ENCODE peak calls at places on chromosomes 11 and 22, in five cellular contexts. Y is testis, P is H1, H is K562, C is neural progenitor cell. Q is an unnamed sample.

GRCh38 chr11:119533931-119534694 is 111.1 kb upstream of the THY1 start:
- DNase-seq in Y (peak; percentile 70), P (peak; percentile 96), H (peak; percentile 77), C (peak; percentile 82), Q (peak; percentile 90)

GRCh38 chr11:100970273-100971164 is 159.1 kb downstream of the PGR start:
- DNase-seq in Y (no peak), P (no peak), H (no peak), C (no peak), Q (no peak)

GRCh38 chr11:26626346-26626745 is 54.3 kb upstream of the MUC15 start:
- DNase-seq in Y (no peak), P (no peak), H (no peak), C (no peak), Q (no peak)

GRCh38 chr11:107836811-107837210 is 21.8 kb downstream of the SLC35F2 start:
- DNase-seq in Y (no peak), P (no peak), H (no peak), C (no peak), Q (no peak)

GRCh38 chr11:14471127-14471526 is 28.5 kb downstream of the COPB1 start:
- DNase-seq in Y (no peak), P (no peak), H (no peak), C (no peak), Q (no peak)

GRCh38 chr22:49301398-49302149 is 526.1 kb downstream of the BRD1 start:
- DNase-seq in Y (peak; percentile 15), P (peak; percentile 50), H (no peak), C (no peak), Q (no peak)

GRCh38 chr11:76443254-76443935 is 1.4 kb upstream of the EMSY start:
- DNase-seq in Y (no peak), P (no peak), H (peak; percentile 25), C (no peak), Q (no peak)

GRCh38 chr22:48784701-48785503 is 1042.8 kb downstream of the BRD1 start:
- DNase-seq in Y (no peak), P (no peak), H (no peak), C (no peak), Q (no peak)

GRCh38 chr22:21952586-21953571 is at the start of gene PPM1F:
- DNase-seq in Y (peak; percentile 87), P (peak; percentile 97), H (peak; percentile 100), C (peak; percentile 95), Q (peak; percentile 85)

GRCh38 chr11:94895971-94896370 is 77.4 kb downstream of the CWC15 start:
- DNase-seq in Y (no peak), P (no peak), H (no peak), C (no peak), Q (no peak)

DNA sequence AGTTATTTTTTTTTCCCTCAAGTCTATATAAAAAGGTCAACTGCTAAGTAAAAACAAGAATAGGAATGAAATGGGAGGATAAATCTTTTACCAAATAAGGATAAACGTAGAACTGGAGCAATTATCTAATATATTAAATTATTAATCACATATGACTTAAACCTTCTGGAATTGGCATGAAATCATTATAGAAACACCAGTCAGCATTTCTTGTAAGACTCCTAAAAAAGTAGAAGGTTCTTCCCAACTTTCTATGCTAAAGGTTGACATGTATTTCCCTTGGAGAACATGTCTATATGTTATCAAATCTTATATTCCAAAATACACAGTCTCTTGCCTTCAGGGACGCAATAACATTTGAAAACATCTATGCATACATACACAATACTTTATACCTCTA is 143.2 kb downstream of the SBF2 start:
- DNase-seq in Y (no peak), P (no peak), H (no peak), C (no peak), Q (no peak)
- H3K4me3 ChIP-seq in Y (no peak overlapping the region), P (no peak overlapping the region), H (no peak overlapping the region), C (no peak overlapping the region), Q (no peak overlapping the region)

DNA sequence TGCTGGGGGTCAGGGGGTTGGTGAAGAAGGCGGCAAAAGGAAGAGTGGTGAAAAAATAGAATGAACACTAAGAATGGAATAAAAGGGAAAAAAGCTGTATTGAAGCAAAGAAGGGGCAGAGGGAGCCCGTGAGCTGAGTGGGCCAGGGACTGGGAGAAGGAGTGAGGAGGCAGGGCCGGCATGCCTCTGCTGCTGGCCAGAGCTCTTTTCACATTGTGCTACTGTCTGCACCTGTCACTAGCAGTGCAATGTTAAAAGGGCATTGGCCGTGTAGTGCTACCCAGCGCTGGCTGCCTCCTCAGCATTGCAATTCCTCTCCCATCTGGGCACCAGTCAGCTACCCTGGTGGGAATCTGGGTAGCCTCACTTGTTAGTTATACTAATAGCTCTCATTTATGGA is 8.7 kb downstream of the YPEL4 start:
- DNase-seq in Y (no peak), P (no peak), H (peak; percentile 34), C (peak; percentile 70), Q (no peak)
- TF ChIP-seq CTCF in Y (no peak), P (peak; percentile 42), H (peak; percentile 61), C (peak; percentile 36), Q (peak; percentile 41)

GRCh38 chr11:103985041-103985440 is 51.4 kb upstream of the DDI1 start:
- DNase-seq in Y (no peak), P (no peak), H (no peak), C (no peak), Q (no peak)
- H3K27ac ChIP-seq in Y (no peak overlapping the region), P (no peak overlapping the region), H (no peak overlapping the region), C (no peak overlapping the region), Q (no peak overlapping the region)

GRCh38 chr11:47352556-47352955 is at the start of gene MYBPC3:
- DNase-seq in Y (no peak), P (no peak), H (no peak), C (no peak), Q (no peak)

GRCh38 chr11:47354913-47355282 is 2.4 kb upstream of the MYBPC3 start:
- DNase-seq in Y (no peak), P (no peak), H (no peak), C (no peak), Q (no peak)

GRCh38 chr11:47356129-47356997 is 3.9 kb upstream of the MYBPC3 start:
- DNase-seq in Y (no peak), P (no peak), H (no peak), C (no peak), Q (no peak)

GRCh38 chr11:47355283-47356128 is 3.0 kb upstream of the MYBPC3 start:
- DNase-seq in Y (peak; percentile 98), P (peak; percentile 100), H (peak; percentile 83), C (peak; percentile 96), Q (peak; percentile 97)

DNA sequence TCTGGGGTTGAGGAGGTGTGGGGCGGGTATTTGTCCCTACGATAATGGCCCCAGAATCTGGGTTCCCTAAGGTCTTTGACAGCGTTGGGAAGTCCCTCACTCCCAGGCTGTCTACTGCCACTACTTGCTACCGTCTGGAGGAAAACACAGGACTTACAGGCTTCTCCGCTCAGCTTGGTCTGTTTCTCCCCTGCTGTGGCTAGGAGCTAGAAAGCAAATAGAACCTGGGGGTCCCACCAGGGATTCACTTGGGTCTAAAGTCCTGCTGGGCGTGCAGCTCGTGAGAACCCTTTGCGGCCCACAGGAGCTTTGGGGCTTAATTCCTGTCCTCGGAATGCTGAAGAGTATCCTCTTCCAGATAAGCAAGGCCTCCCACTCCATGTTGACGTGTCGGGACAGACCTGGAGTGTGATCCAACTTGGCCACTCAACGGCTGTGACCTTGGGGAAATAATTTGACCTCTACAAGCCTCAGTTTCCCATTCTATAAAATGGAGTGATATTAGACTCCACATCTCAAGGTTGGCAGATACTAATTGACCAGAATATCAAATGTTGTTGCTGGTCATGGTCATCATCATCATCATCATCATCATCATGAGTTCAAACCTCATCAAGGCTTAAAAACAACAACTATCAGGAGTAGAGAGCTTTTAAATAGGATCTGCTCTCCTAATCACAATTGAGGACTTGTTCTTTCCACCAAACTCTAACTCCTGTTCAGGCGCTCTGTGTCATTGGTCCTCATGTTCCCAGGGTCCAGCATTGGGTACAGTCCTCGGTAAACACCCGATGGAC is 1.7 kb upstream of the MYBPC3 start:
- DNase-seq in Y (no peak), P (no peak), H (no peak), C (no peak), Q (no peak)
- H3K4me3 ChIP-seq in Y (no peak overlapping the region), P (peak overlapping the region; percentile 14), H (no peak overlapping the region), C (no peak overlapping the region), Q (no peak overlapping the region)

GRCh38 chr22:23533328-23533762 is 46.7 kb downstream of the IGLL1 start:
- DNase-seq in Y (no peak), P (peak; percentile 87), H (peak; percentile 66), C (peak; percentile 91), Q (peak; percentile 84)
- TF ChIP-seq CTCF in Y (no peak), P (peak; percentile 63), H (peak; percentile 58), C (peak; percentile 63), Q (peak; percentile 44)

DNA sequence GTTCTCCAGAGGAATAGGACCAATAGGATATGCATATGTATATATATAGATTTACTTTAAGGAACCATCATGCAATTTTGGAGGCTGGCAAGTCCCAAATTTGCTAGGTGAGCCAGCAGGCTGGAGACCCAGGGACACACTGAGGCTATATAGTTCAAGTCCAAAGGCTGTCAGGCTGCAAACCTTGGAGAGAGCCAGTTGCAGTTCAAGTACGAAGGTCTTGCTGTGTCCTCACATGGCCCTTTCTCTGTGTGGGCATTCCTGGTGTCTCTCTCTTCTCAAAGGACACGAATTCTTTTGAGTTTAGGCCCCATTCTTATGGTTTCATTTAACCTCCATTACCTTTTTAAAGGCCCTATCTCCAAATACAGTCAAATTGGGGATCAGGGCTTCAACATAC is 134.4 kb upstream of the SORL1-AS1 start:
- DNase-seq in Y (no peak), P (no peak), H (no peak), C (no peak), Q (no peak)
- H3K27ac ChIP-seq in Y (no peak overlapping the region), P (no peak overlapping the region), H (no peak overlapping the region), C (no peak overlapping the region), Q (no peak overlapping the region)

GRCh38 chr11:64741393-64742086 is 2.4 kb downstream of the RASGRP2 start:
- DNase-seq in Y (no peak), P (peak; percentile 71), H (no peak), C (peak; percentile 30), Q (no peak)

GRCh38 chr11:64742940-64743590 is 877 bp downstream of the RASGRP2 start:
- DNase-seq in Y (peak; percentile 73), P (peak; percentile 94), H (peak; percentile 89), C (peak; percentile 70), Q (peak; percentile 49)

GRCh38 chr11:64743591-64744543 is at the start of gene RASGRP2:
- DNase-seq in Y (peak; percentile 82), P (peak; percentile 95), H (peak; percentile 74), C (peak; percentile 58), Q (peak; percentile 79)

GRCh38 chr11:64744544-64745218 is 739 bp upstream of the RASGRP2 start:
- DNase-seq in Y (no peak), P (peak; percentile 59), H (peak; percentile 88), C (peak; percentile 64), Q (no peak)

DNA sequence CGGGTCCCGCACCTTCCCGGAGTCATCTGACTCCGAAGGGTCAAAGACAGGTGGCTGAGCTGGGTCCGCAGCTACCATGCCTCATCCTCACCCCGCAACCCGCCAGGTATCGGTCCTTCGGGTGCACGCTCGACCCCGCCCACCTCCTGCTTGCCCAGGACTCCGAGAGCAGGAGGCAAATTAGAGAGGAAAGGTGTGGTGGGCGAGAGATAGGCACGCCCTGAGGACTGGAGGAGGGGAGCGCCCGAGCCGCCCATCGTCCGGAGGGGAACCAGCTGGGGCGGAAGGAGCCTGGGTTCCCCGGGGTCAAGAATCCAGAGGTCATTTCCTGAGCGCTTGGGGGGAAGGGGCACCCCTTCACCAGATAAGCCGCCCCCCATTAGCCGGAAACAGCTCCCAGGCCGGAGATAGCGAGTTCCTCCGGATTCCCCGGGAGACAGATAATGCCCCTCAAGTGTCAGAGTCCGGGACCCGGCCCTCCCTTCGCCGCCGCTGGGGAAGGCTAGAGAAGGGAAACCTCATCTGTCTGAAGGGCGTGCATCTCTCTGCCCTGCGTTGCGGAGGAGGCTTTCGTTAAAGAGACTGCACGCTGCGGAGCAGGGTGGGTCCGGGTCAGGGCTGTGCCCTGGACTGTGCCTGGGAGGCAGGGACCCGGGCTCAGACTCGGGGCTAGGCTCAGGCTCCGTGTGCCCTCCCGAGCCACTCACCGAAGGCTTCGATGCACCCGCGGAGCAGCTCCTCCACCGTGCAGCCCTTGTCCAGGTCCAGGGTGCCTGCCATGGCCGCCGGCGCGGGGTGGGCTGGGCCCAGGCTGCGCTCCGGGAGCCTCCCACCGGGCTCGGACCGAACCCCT is 1.6 kb downstream of the RASGRP2 start:
- DNase-seq in Y (no peak), P (peak; percentile 81), H (peak; percentile 61), C (peak; percentile 58), Q (no peak)
- H3K4me3 ChIP-seq in Y (peak overlapping the region; percentile 67), P (peak overlapping the region; percentile 51), H (peak overlapping the region; percentile 54), C (peak overlapping the region; percentile 41), Q (no peak overlapping the region)